ENCODE peak calls at places on chromosomes 7 and 10, in six cellular contexts. J is stromal cell of bone marrow; W is NCI-H774; S is GOT3; Y is CD8-positive, alpha-beta memory T cell; Q is mucosa of descending colon. D is an unnamed sample.

GRCh38 chr7:116218051-116218645 is 7.8 kb downstream of the TES start:
- DNase-seq in Q (no peak), W (no peak), J (peak), Y (no peak), S (no peak), D (no peak)

GRCh38 chr10:13636776-13637175 is 50.0 kb downstream of the PRPF18 start:
- DNase-seq in Y (no peak), W (no peak), Q (no peak), J (no peak), S (no peak), D (no peak)

GRCh38 chr7:150435390-150436073 is 14.9 kb upstream of the GIMAP8 start:
- DNase-seq in W (no peak), J (no peak), Q (no peak), S (no peak), Y (no peak), D (no peak)

GRCh38 chr10:72322280-72323058 is 32.2 kb downstream of the DNAJB12 start:
- DNase-seq in Y (peak), W (no peak), J (no peak), Q (no peak), S (no peak), D (no peak)

GRCh38 chr10:26869528-26869927 is 8.8 kb upstream of the ABI1 start:
- DNase-seq in W (no peak), Q (no peak), Y (no peak), S (no peak), J (no peak), D (no peak)

GRCh38 chr7:35985126-35985754 is 167.8 kb upstream of the EEPD1 start:
- DNase-seq in Y (peak), Q (peak), W (peak), J (peak), S (peak), D (no peak)

GRCh38 chr10:28849821-28850220 is 172.5 kb downstream of the BAMBI start:
- DNase-seq in Y (no peak), Q (no peak), S (no peak), J (no peak), W (no peak), D (no peak)

GRCh38 chr7:953547-954327 is 743 bp downstream of the ADAP1 start:
- DNase-seq in Q (peak), S (no peak), Y (no peak), J (no peak), W (no peak), D (no peak)

GRCh38 chr10:93835770-93836169 is 58.0 kb upstream of the SLC35G1 start:
- DNase-seq in S (no peak), W (no peak), J (no peak), Y (no peak), Q (no peak), D (no peak)

D was measured in SHP77 treated with DMSO at 0.1 percent for 48 hours.